ENCODE peak calls at places on chromosomes 3 and 15, in nine cellular contexts. C, M, A, I, B, H, G, O and E are unnamed samples.
A peak's percentile ranks its signal among the peaks of the same experiment; 100 is the strongest.

GRCh38 chr3:129016366-129016724 is 15.2 kb downstream of the EFCC1 start:
- DNase-seq in C (no peak), M (no peak), A (peak; percentile 82), I (no peak), B (peak; percentile 43), H (no peak), G (no peak), O (peak; percentile 47), E (no peak)

GRCh38 chr3:98574157-98574556 is 19.3 kb downstream of the CPOX start:
- DNase-seq in C (no peak), M (no peak), A (peak; percentile 36), I (no peak), B (no peak), H (no peak), G (no peak), O (no peak), E (no peak)

GRCh38 chr15:95868970-95869369 is 461.5 kb upstream of the NR2F2 start:
- DNase-seq in C (no peak), M (no peak), A (no peak), I (no peak), B (no peak), H (no peak), G (no peak), O (no peak), E (no peak)

GRCh38 chr3:69250014-69250413 is 127.6 kb upstream of the LMOD3 start:
- DNase-seq in C (no peak), M (no peak), A (peak; percentile 57), I (peak; percentile 64), B (peak; percentile 31), H (peak; percentile 70), G (no peak), O (no peak), E (no peak)

GRCh38 chr15:36136054-36136453 is 443.4 kb upstream of the CDIN1 start:
- DNase-seq in C (peak; percentile 35), M (no peak), A (no peak), I (no peak), B (no peak), H (no peak), G (no peak), O (no peak), E (no peak)

GRCh38 chr3:127074900-127075360 is 92.0 kb downstream of the PLXNA1 start:
- DNase-seq in C (peak; percentile 48), M (peak; percentile 91), A (no peak), I (peak; percentile 50), B (no peak), H (peak; percentile 34), G (peak; percentile 70), O (peak; percentile 93), E (peak; percentile 82)

GRCh38 chr3:51750878-51751277 is 28.2 kb downstream of the IQCF6 start:
- DNase-seq in C (no peak), M (no peak), A (no peak), I (no peak), B (no peak), H (no peak), G (no peak), O (no peak), E (no peak)

GRCh38 chr3:187841552-187841951 is 96.3 kb upstream of the BCL6 start:
- DNase-seq in C (peak; percentile 17), M (peak; percentile 43), A (peak; percentile 25), I (no peak), B (no peak), H (no peak), G (no peak), O (no peak), E (no peak)

GRCh38 chr3:157354722-157355121 is 81.9 kb upstream of the PTX3 start:
- DNase-seq in C (peak; percentile 18), M (no peak), A (no peak), I (peak; percentile 32), B (no peak), H (peak; percentile 8), G (no peak), O (peak; percentile 15), E (no peak)

GRCh38 chr15:22253676-22254408 is 173.5 kb downstream of the OR4M2 start:
- DNase-seq in C (no peak), M (no peak), A (peak; percentile 44), I (no peak), B (no peak), H (no peak), G (no peak), O (peak; percentile 67), E (no peak)

GRCh38 chr3:108127301-108127988 is 36.6 kb upstream of the CD47 start:
- DNase-seq in C (no peak), M (no peak), A (peak; percentile 72), I (no peak), B (peak; percentile 34), H (no peak), G (no peak), O (peak; percentile 76), E (peak; percentile 49)

GRCh38 chr3:139285691-139286090 is 58.1 kb upstream of the MRPS22 start:
- DNase-seq in C (no peak), M (no peak), A (no peak), I (no peak), B (no peak), H (no peak), G (no peak), O (no peak), E (no peak)

GRCh38 chr3:45659661-45660566 is 29.3 kb upstream of the SACM1L start:
- DNase-seq in C (peak; percentile 97), M (peak; percentile 80), A (peak; percentile 40), I (peak; percentile 75), B (peak; percentile 22), H (peak; percentile 72), G (no peak), O (no peak), E (peak; percentile 29)

GRCh38 chr3:123287051-123287961 is 85.6 kb downstream of the SEC22A start:
- DNase-seq in C (no peak), M (no peak), A (no peak), I (no peak), B (no peak), H (no peak), G (no peak), O (no peak), E (no peak)

GRCh38 chr15:81282911-81283310 is 41.0 kb downstream of the STARD5 start:
- DNase-seq in C (no peak), M (no peak), A (no peak), I (no peak), B (no peak), H (no peak), G (no peak), O (no peak), E (no peak)

GRCh38 chr3:172915911-172916514 is 165.5 kb downstream of the ECT2 start:
- DNase-seq in C (no peak), M (no peak), A (no peak), I (no peak), B (no peak), H (no peak), G (no peak), O (no peak), E (no peak)

GRCh38 chr3:170869240-170869592 is 779 bp downstream of the RPL22L1 start:
- DNase-seq in C (no peak), M (no peak), A (no peak), I (no peak), B (no peak), H (no peak), G (no peak), O (peak; percentile 13), E (no peak)

GRCh38 chr3:46861293-46861995 is 1.8 kb downstream of the MYL3 start:
- DNase-seq in C (no peak), M (no peak), A (peak; percentile 1), I (no peak), B (no peak), H (no peak), G (no peak), O (no peak), E (no peak)

GRCh38 chr15:28260722-28261121 is 61.3 kb downstream of the HERC2 start:
- DNase-seq in C (no peak), M (no peak), A (no peak), I (no peak), B (no peak), H (no peak), G (no peak), O (no peak), E (no peak)

GRCh38 chr3:46484911-46485696 is 12.7 kb upstream of the RTP3 start:
- DNase-seq in C (no peak), M (no peak), A (no peak), I (no peak), B (no peak), H (peak; percentile 95), G (no peak), O (no peak), E (no peak)

GRCh38 chr3:37040231-37040630 is 46.9 kb downstream of the MLH1 start:
- DNase-seq in C (peak; percentile 44), M (peak; percentile 25), A (no peak), I (no peak), B (no peak), H (no peak), G (no peak), O (no peak), E (no peak)

GRCh38 chr3:158725348-158725966 is 6.8 kb downstream of the RARRES1 start:
- DNase-seq in C (peak; percentile 100), M (peak; percentile 93), A (peak; percentile 27), I (no peak), B (no peak), H (peak; percentile 54), G (peak; percentile 89), O (no peak), E (no peak)